ENCODE peak calls at places on chromosomes 16 and 17, in six cellular contexts. K, L, R, J, A and M are unnamed samples.

GRCh38 chr17:37039269-37039668 is 90.5 kb downstream of the AATF start:
- DNase-seq in J (no peak), K (no peak), A (no peak), L (no peak), R (no peak), M (no peak)

GRCh38 chr16:61797296-61797695 is 238.9 kb downstream of the CDH8 start:
- DNase-seq in A (no peak), J (no peak), R (no peak), L (no peak), K (no peak), M (no peak)

GRCh38 chr17:3965123-3965800 is 1.0 kb upstream of the ATP2A3 start:
- DNase-seq in J (no peak), K (no peak), A (peak), L (peak), R (no peak), M (peak)

GRCh38 chr17:17724307-17724921 is 43.2 kb downstream of the RAI1 start:
- DNase-seq in J (no peak), L (no peak), K (no peak), A (no peak), R (no peak), M (peak)

GRCh38 chr16:88303890-88304819 is 78.6 kb upstream of the ZNF469 start:
- DNase-seq in K (peak), J (peak), L (no peak), R (peak), A (peak), M (no peak)

GRCh38 chr16:58442547-58442946 is 50.3 kb downstream of the GINS3 start:
- DNase-seq in A (no peak), L (no peak), K (no peak), R (no peak), J (no peak), M (no peak)

GRCh38 chr16:56673916-56674315 is 4.3 kb downstream of the MT1H start:
- DNase-seq in K (no peak), L (no peak), J (no peak), A (no peak), R (no peak), M (no peak)

GRCh38 chr16:88993946-88994600 is 17.1 kb upstream of the CBFA2T3 start:
- DNase-seq in K (no peak), A (no peak), R (no peak), J (no peak), L (no peak), M (no peak)

GRCh38 chr16:31875112-31875803 is 1.7 kb downstream of the ZNF267 start:
- DNase-seq in K (no peak), R (no peak), A (no peak), L (no peak), J (peak), M (no peak)

GRCh38 chr17:321386-321941 is 31.1 kb downstream of the RPH3AL start:
- DNase-seq in K (no peak), L (no peak), A (no peak), R (no peak), J (no peak), M (no peak)

GRCh38 chr16:25586826-25587225 is 104.9 kb upstream of the HS3ST4 start:
- DNase-seq in R (no peak), K (no peak), A (no peak), J (no peak), L (no peak), M (no peak)

GRCh38 chr16:78230832-78231231 is 131.4 kb downstream of the WWOX start:
- DNase-seq in L (no peak), A (no peak), R (no peak), J (no peak), K (peak), M (no peak)

GRCh38 chr16:5041604-5042133 is 7.9 kb upstream of the NAGPA start:
- DNase-seq in R (no peak), J (peak), K (peak), A (no peak), L (no peak), M (peak)

GRCh38 chr17:29718446-29719039 is 95.8 kb upstream of the CORO6 start:
- DNase-seq in J (no peak), R (no peak), A (no peak), L (no peak), K (no peak), M (no peak)

GRCh38 chr17:2796164-2797140 is at the start of gene RAP1GAP2:
- DNase-seq in L (peak), K (no peak), R (no peak), A (no peak), J (no peak), M (no peak)

GRCh38 chr17:79965806-79966205 is 69.9 kb downstream of the TBC1D16 start:
- DNase-seq in R (no peak), A (no peak), J (no peak), L (peak), K (no peak), M (no peak)

GRCh38 chr17:29712677-29713076 is 90.0 kb upstream of the CORO6 start:
- DNase-seq in A (no peak), K (no peak), R (no peak), J (no peak), L (no peak), M (no peak)

GRCh38 chr16:51562896-51563295 is 411.8 kb upstream of the SALL1 start:
- DNase-seq in K (no peak), A (no peak), R (no peak), L (no peak), J (no peak), M (no peak)

GRCh38 chr17:27756467-27757371 is 43.6 kb downstream of the NOS2 start:
- DNase-seq in L (no peak), R (peak), A (peak), J (peak), K (no peak), M (no peak)

GRCh38 chr16:74321356-74321755 is 24.7 kb downstream of the PSMD7 start:
- DNase-seq in K (no peak), A (no peak), L (no peak), R (no peak), J (no peak), M (no peak)

GRCh38 chr17:21373696-21374454 is 2.3 kb upstream of the KCNJ12 start:
- DNase-seq in R (no peak), L (no peak), J (no peak), A (no peak), K (no peak), M (no peak)

GRCh38 chr17:58338454-58338841 is 9.9 kb upstream of the TSPOAP1 start:
- DNase-seq in L (no peak), R (no peak), K (no peak), A (no peak), J (no peak), M (no peak)

GRCh38 chr16:2799852-2800226 is 1.6 kb downstream of the PRSS41 start:
- DNase-seq in A (no peak), K (no peak), R (no peak), L (no peak), J (no peak), M (no peak)

GRCh38 chr17:44354582-44355309 is 8.9 kb downstream of the FAM171A2 start:
- DNase-seq in A (no peak), L (peak), K (no peak), J (no peak), R (no peak), M (peak)

GRCh38 chr17:75034236-75034908 is 12.4 kb downstream of the ATP5PD start:
- DNase-seq in K (peak), J (peak), L (peak), R (no peak), A (peak), M (peak)
- TF ChIP-seq CTCF in K (no peak), J (peak), L (no peak), R (peak), A (no peak), M (no peak)

DNA sequence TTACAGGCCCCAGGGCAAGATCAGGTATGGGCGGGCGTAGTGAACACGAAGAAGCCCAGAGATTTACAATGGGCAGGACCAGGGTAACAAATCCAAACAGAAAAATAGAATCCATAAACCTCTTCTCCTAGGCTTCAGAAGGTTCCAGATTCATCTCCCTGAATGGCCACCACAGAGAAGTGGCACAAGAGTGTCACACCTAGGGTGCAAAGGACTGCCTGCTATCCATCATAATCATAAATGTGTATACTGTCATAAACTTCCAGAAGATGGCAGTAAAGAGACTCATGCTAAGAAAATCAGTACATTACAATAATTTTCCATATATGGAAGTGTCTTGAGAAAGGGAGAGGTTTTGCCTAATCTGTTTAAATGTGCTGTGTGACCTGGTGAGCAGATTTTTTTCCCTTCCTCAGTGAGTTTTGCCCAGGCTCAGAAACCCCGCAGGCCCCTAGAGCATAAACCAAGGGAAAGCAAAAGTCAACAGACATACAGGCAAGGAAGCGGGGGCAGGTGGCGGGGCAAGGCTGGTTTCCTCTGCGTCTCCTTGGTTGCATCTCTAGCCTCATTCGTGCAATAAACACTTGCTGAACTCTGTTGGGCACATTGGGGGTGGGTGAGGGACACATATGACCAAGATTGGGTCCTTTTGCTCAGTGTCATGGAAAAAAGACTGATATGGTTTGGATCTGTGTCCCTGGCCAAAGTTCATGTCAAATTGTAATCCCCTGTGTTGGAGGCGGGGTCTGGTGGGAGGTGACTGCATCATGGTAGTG is 92.0 kb upstream of the CDH5 start:
- DNase-seq in K (no peak), A (peak), R (no peak), L (no peak), J (no peak), M (no peak)
- TF ChIP-seq CTCF in K (peak), A (peak), R (peak), L (peak), J (peak), M (no peak)

DNA sequence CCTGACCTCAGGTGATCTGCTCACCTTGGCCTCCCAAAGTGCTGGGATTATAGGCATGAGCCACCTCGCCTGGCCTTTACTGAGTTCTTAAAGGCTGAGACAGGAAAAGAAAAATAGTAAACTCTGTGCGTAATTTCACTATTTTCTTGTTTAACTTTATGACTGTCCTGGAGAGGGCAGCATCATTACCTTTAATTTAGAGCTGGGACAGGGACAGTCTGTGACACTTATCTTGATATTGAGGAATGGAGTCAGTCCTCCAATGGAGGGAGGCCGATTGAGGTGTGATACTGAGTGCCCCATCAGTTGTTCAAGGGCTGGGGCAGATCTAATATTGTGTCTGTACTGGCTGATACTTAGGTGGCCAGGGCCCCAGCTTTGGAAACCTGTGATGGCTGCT is 21.5 kb upstream of the SPN start:
- DNase-seq in A (no peak), L (no peak), K (no peak), R (no peak), J (no peak), M (peak)
- TF ChIP-seq CTCF in A (peak), L (no peak), K (no peak), R (no peak), J (peak), M (peak)

GRCh38 chr16:84737658-84738057 is 37.9 kb downstream of the USP10 start:
- DNase-seq in J (no peak), R (no peak), L (no peak), A (no peak), K (no peak), M (no peak)

GRCh38 chr16:84737192-84737591 is 37.4 kb downstream of the USP10 start:
- DNase-seq in K (no peak), L (no peak), A (no peak), J (no peak), R (no peak), M (no peak)

GRCh38 chr16:84738255-84739038 is 38.6 kb downstream of the USP10 start:
- DNase-seq in R (no peak), J (peak), K (peak), A (peak), L (peak), M (peak)

GRCh38 chr16:84732674-84733352 is 33.0 kb downstream of the USP10 start:
- DNase-seq in A (no peak), R (no peak), K (peak), J (no peak), L (no peak), M (no peak)

DNA sequence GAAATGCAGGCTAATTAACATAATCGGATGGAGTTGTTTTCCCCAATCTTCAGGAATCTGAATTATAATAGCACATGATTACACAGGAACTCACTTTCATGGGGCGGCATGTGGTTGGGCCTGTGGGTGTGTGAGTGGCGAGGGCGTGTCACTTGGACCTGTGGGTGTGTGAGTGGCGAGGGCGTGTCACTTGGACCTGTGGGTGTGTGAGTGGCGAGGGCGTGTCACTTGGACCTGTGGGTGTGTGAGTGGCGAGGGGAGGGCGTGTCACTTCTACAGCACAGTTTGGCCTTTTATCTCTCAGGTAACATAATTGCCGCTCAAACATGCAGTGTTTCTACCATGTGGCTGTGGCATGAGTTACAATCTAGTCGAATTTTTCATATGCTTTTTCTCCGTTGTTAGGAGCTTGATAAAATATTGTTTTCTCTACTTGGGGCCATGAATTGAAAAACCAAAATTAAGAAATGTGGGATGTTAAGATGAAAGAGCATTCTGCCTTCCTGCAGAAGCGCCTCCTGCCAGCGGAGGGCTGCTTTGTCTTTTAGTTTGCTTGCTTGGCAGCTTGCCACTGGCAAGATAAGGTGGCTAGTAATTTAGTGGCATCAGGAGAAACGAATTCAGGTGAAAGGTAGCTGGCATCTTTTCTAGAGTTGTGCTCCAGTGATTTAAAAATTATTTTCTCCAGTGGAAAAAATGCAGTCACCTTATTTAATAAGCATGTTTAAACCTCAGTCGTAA is 36.2 kb downstream of the USP10 start:
- DNase-seq in L (no peak), A (no peak), R (no peak), J (no peak), K (no peak), M (no peak)
- TF ChIP-seq CTCF in L (peak), A (no peak), R (no peak), J (peak), K (no peak), M (no peak)

DNA sequence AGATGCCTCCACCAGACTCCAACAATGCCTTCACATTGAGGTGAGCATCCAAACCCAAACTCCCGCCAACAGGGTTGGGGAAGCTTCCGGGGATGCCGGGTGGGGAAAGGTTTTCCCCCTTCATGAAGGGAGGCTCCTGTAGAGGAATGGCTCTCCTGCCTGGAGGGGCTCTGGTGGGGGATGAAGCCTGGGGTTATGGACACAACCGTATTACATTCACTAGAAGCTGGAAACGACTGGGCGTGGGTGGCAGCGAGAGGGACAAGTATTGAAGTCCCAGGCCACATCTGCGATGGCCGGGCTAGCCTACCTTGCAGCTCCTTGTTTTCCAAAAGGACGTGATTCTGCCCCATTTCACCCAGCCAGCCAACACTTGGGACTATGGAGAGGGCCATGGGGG is 321.1 kb downstream of the C16orf95 start:
- DNase-seq in A (no peak), L (no peak), R (no peak), J (no peak), K (no peak), M (no peak)
- TF ChIP-seq CTCF in A (no peak), L (no peak), R (no peak), J (no peak), K (no peak), M (no peak)